ENCODE peak calls at places on chromosomes 6 and 20, in eight cellular contexts. One of them, this sample, is unnamed.

GRCh38 chr6:140957334-140957733 is 1175.4 kb upstream of the GJE1 start:
- DNase-seq in HT1080: no peak
- DNase-seq in heart right ventricle: no peak
- DNase-seq in SHP77 treated with DMSO at 0.1 percent for 48 hours: no peak
- DNase-seq in HTR-8/SVneo: no peak
- DNase-seq in dorsolateral prefrontal cortex: no peak
- DNase-seq in occipital lobe: no peak
- DNase-seq in T47D: no peak
- DNase-seq in this sample: no peak

GRCh38 chr6:121531658-121532167 is 96.3 kb downstream of the GJA1 start:
- DNase-seq in occipital lobe: no peak
- DNase-seq in heart right ventricle: no peak
- DNase-seq in HT1080: no peak
- DNase-seq in dorsolateral prefrontal cortex: no peak
- DNase-seq in HTR-8/SVneo: no peak
- DNase-seq in SHP77 treated with DMSO at 0.1 percent for 48 hours: no peak
- DNase-seq in T47D: peak
- DNase-seq in this sample: no peak

GRCh38 chr6:13373488-13373886 is 45.1 kb upstream of the TBC1D7 start:
- DNase-seq in SHP77 treated with DMSO at 0.1 percent for 48 hours: no peak
- DNase-seq in heart right ventricle: no peak
- DNase-seq in dorsolateral prefrontal cortex: no peak
- DNase-seq in T47D: no peak
- DNase-seq in HTR-8/SVneo: no peak
- DNase-seq in HT1080: no peak
- DNase-seq in occipital lobe: no peak
- DNase-seq in this sample: no peak

GRCh38 chr20:63942250-63943006 is 13.8 kb downstream of the UCKL1 start:
- DNase-seq in heart right ventricle: no peak
- DNase-seq in SHP77 treated with DMSO at 0.1 percent for 48 hours: no peak
- DNase-seq in HT1080: peak
- DNase-seq in T47D: peak
- DNase-seq in occipital lobe: no peak
- DNase-seq in HTR-8/SVneo: no peak
- DNase-seq in dorsolateral prefrontal cortex: no peak
- DNase-seq in this sample: peak

GRCh38 chr6:23417133-23417532 is 708.9 kb upstream of the NRSN1 start:
- DNase-seq in HTR-8/SVneo: no peak
- DNase-seq in HT1080: no peak
- DNase-seq in dorsolateral prefrontal cortex: no peak
- DNase-seq in SHP77 treated with DMSO at 0.1 percent for 48 hours: no peak
- DNase-seq in occipital lobe: no peak
- DNase-seq in T47D: no peak
- DNase-seq in heart right ventricle: no peak
- DNase-seq in this sample: no peak

GRCh38 chr20:38805958-38806854 is 709 bp downstream of the PPP1R16B start:
- DNase-seq in SHP77 treated with DMSO at 0.1 percent for 48 hours: no peak
- DNase-seq in HT1080: no peak
- DNase-seq in heart right ventricle: no peak
- DNase-seq in T47D: no peak
- DNase-seq in HTR-8/SVneo: peak
- DNase-seq in dorsolateral prefrontal cortex: no peak
- DNase-seq in occipital lobe: peak
- DNase-seq in this sample: peak

GRCh38 chr6:151340206-151340978 is 51.0 kb downstream of the ZBTB2 start:
- DNase-seq in dorsolateral prefrontal cortex: no peak
- DNase-seq in heart right ventricle: no peak
- DNase-seq in SHP77 treated with DMSO at 0.1 percent for 48 hours: no peak
- DNase-seq in HT1080: no peak
- DNase-seq in occipital lobe: no peak
- DNase-seq in T47D: no peak
- DNase-seq in HTR-8/SVneo: no peak
- DNase-seq in this sample: no peak

GRCh38 chr6:16129623-16130243 is 847 bp downstream of the MYLIP start:
- DNase-seq in T47D: peak
- DNase-seq in heart right ventricle: peak
- DNase-seq in SHP77 treated with DMSO at 0.1 percent for 48 hours: no peak
- DNase-seq in HT1080: peak
- DNase-seq in dorsolateral prefrontal cortex: peak
- DNase-seq in occipital lobe: no peak
- DNase-seq in HTR-8/SVneo: no peak
- DNase-seq in this sample: peak

GRCh38 chr6:47922391-47922790 is 140.6 kb downstream of the OPN5 start:
- DNase-seq in occipital lobe: peak
- DNase-seq in T47D: no peak
- DNase-seq in heart right ventricle: no peak
- DNase-seq in SHP77 treated with DMSO at 0.1 percent for 48 hours: no peak
- DNase-seq in HT1080: peak
- DNase-seq in dorsolateral prefrontal cortex: peak
- DNase-seq in HTR-8/SVneo: no peak
- DNase-seq in this sample: peak

GRCh38 chr20:49510562-49511117 is 28.2 kb upstream of the KCNB1 start:
- DNase-seq in SHP77 treated with DMSO at 0.1 percent for 48 hours: no peak
- DNase-seq in dorsolateral prefrontal cortex: no peak
- DNase-seq in occipital lobe: no peak
- DNase-seq in HT1080: no peak
- DNase-seq in HTR-8/SVneo: peak
- DNase-seq in T47D: peak
- DNase-seq in heart right ventricle: peak
- DNase-seq in this sample: no peak

GRCh38 chr6:168514216-168514615 is 73.2 kb downstream of the SMOC2 start:
- DNase-seq in T47D: peak
- DNase-seq in SHP77 treated with DMSO at 0.1 percent for 48 hours: no peak
- DNase-seq in dorsolateral prefrontal cortex: no peak
- DNase-seq in occipital lobe: no peak
- DNase-seq in heart right ventricle: peak
- DNase-seq in HTR-8/SVneo: no peak
- DNase-seq in HT1080: no peak
- DNase-seq in this sample: no peak

GRCh38 chr20:21272279-21272678 is 30.9 kb upstream of the XRN2 start:
- DNase-seq in heart right ventricle: no peak
- DNase-seq in HTR-8/SVneo: no peak
- DNase-seq in occipital lobe: no peak
- DNase-seq in SHP77 treated with DMSO at 0.1 percent for 48 hours: no peak
- DNase-seq in dorsolateral prefrontal cortex: no peak
- DNase-seq in HT1080: no peak
- DNase-seq in T47D: no peak
- DNase-seq in this sample: no peak

GRCh38 chr6:13395272-13396237 is 67.2 kb upstream of the TBC1D7 start:
- DNase-seq in SHP77 treated with DMSO at 0.1 percent for 48 hours: peak
- DNase-seq in heart right ventricle: peak
- DNase-seq in HT1080: peak
- DNase-seq in T47D: no peak
- DNase-seq in occipital lobe: peak
- DNase-seq in HTR-8/SVneo: peak
- DNase-seq in dorsolateral prefrontal cortex: no peak
- DNase-seq in this sample: no peak

GRCh38 chr20:22905667-22906066 is 129.4 kb upstream of the SSTR4 start:
- DNase-seq in HTR-8/SVneo: no peak
- DNase-seq in HT1080: no peak
- DNase-seq in dorsolateral prefrontal cortex: peak
- DNase-seq in occipital lobe: no peak
- DNase-seq in SHP77 treated with DMSO at 0.1 percent for 48 hours: no peak
- DNase-seq in T47D: no peak
- DNase-seq in heart right ventricle: peak
- DNase-seq in this sample: no peak